ENCODE peak calls at places on chromosomes 12 and 14, in ten cellular contexts. N is lung microvascular endothelial cell; F is Peyer's patch; C is HEK293T; V is CD4-positive, alpha-beta T cell; O is stimulated activated CD8-positive, alpha-beta memory T cell treated with anti-CD3 and anti-CD28 coated beads, Interleukin-12 subunit alpha, Interleukin-12 subunit beta, amount 100 ng/mL, for 1 hour; Q is head of caudate nucleus; Y is GM13977; X is ELR; S is RKO. E is an unnamed sample.

GRCh38 chr12:95943231-95943842 is at the start of gene AMDHD1:
- DNase-seq in O (peak; percentile 26), Y (no peak), N (peak; percentile 70), Q (peak; percentile 66), C (peak; percentile 75), V (peak; percentile 40), F (peak; percentile 70), X (peak; percentile 68), S (peak; percentile 67), E (peak; percentile 24)

GRCh38 chr12:12172106-12172511 is 94.7 kb downstream of the LRP6 start:
- DNase-seq in F (no peak), Y (peak; percentile 39), V (no peak), C (no peak), Q (no peak), N (peak; percentile 63), O (no peak), S (no peak), X (no peak), E (no peak)

GRCh38 chr12:2082321-2082720 is 29.5 kb downstream of the CACNA1C start:
- DNase-seq in V (no peak), Y (no peak), F (no peak), N (no peak), Q (no peak), C (no peak), X (no peak), O (no peak), S (no peak), E (no peak)

GRCh38 chr14:70149766-70150165 is 39.0 kb downstream of the SLC8A3 start:
- DNase-seq in C (no peak), Q (no peak), S (no peak), N (no peak), Y (no peak), F (no peak), O (no peak), V (no peak), X (no peak), E (no peak)

GRCh38 chr12:81502912-81503695 is 256.0 kb downstream of the PPFIA2 start:
- DNase-seq in C (no peak), O (no peak), Y (no peak), N (no peak), Q (no peak), V (no peak), F (no peak), X (peak; percentile 66), S (peak; percentile 29), E (no peak)

GRCh38 chr12:55694188-55694515 is 13.6 kb downstream of the ITGA7 start:
- DNase-seq in Y (no peak), S (no peak), N (no peak), V (no peak), F (no peak), Q (no peak), O (no peak), C (no peak), X (no peak), E (no peak)

GRCh38 chr12:13195848-13196301 is 651 bp upstream of the EMP1 start:
- DNase-seq in O (no peak), C (no peak), Q (no peak), Y (no peak), X (peak; percentile 71), V (no peak), N (peak; percentile 41), F (peak; percentile 78), S (no peak), E (no peak)

GRCh38 chr12:113825705-113826104 is 140.4 kb downstream of the RBM19 start:
- DNase-seq in F (no peak), C (no peak), Q (no peak), N (no peak), V (no peak), Y (no peak), S (no peak), X (no peak), O (no peak), E (no peak)

GRCh38 chr14:64544607-64545312 is 4.2 kb downstream of the HSPA2 start:
- DNase-seq in V (no peak), Y (no peak), Q (no peak), C (no peak), X (no peak), S (no peak), F (no peak), O (no peak), N (no peak), E (no peak)

GRCh38 chr14:71651228-71651627 is 281.0 kb upstream of the RGS6 start:
- DNase-seq in X (peak; percentile 82), S (no peak), F (no peak), V (no peak), Q (no peak), C (no peak), O (no peak), Y (no peak), N (peak; percentile 95), E (no peak)

GRCh38 chr12:124862768-124863408 is 776 bp downstream of the SCARB1 start:
- DNase-seq in N (no peak), X (peak; percentile 56), F (peak; percentile 59), Y (peak; percentile 59), Q (peak; percentile 75), V (no peak), S (peak; percentile 72), O (no peak), C (no peak), E (no peak)

GRCh38 chr12:64735447-64735846 is 23.8 kb downstream of the GNS start:
- DNase-seq in Q (no peak), Y (no peak), X (no peak), N (no peak), O (no peak), S (no peak), V (no peak), F (no peak), C (no peak), E (no peak)

GRCh38 chr12:106285993-106286392 is 16.5 kb upstream of the TCP11L2 start:
- DNase-seq in Q (no peak), N (peak; percentile 22), S (no peak), V (no peak), F (no peak), Y (no peak), O (no peak), C (no peak), X (no peak), E (no peak)

GRCh38 chr12:24991209-24992049 is 42.5 kb upstream of the BCAT1 start:
- DNase-seq in O (no peak), N (peak; percentile 75), C (peak; percentile 39), F (no peak), X (peak; percentile 78), Q (no peak), Y (peak; percentile 57), V (no peak), S (peak; percentile 78), E (no peak)

GRCh38 chr12:75479963-75480461 is 543 bp upstream of the GLIPR1 start:
- DNase-seq in F (no peak), Q (no peak), O (no peak), S (no peak), N (peak; percentile 49), C (no peak), V (no peak), Y (peak; percentile 23), X (peak; percentile 48), E (no peak)

GRCh38 chr14:105498430-105499255 is 7.6 kb downstream of the TEDC1 start:
- DNase-seq in F (no peak), X (no peak), Y (no peak), N (no peak), Q (peak; percentile 76), S (no peak), C (no peak), V (no peak), O (no peak), E (no peak)

GRCh38 chr12:49084438-49084837 is 10.2 kb downstream of the DHH start:
- DNase-seq in F (no peak), S (no peak), N (no peak), X (no peak), O (no peak), Y (no peak), C (no peak), V (no peak), Q (no peak), E (no peak)

GRCh38 chr12:59649203-59649602 is 53.4 kb downstream of the SLC16A7 start:
- DNase-seq in X (no peak), O (no peak), Y (no peak), N (no peak), Q (no peak), V (no peak), C (no peak), S (no peak), F (no peak), E (no peak)

GRCh38 chr14:72275242-72275641 is 343.0 kb downstream of the RGS6 start:
- DNase-seq in S (no peak), O (no peak), V (no peak), N (no peak), F (no peak), C (no peak), Y (no peak), Q (no peak), X (no peak), E (no peak)